ENCODE peak calls at places on chromosomes 4 and X, in seven cellular contexts. One of them, this sample, is unnamed. For H3K36me3, the result is how much of the 10 kb centered on the place peaks cover.

GRCh38 chr4:3823496-3824341 is 57.5 kb downstream of the ADRA2C start:
- DNase-seq in BJ: no peak
- DNase-seq in tibial nerve: no peak
- DNase-seq in CD8-positive, alpha-beta memory T cell: no peak
- DNase-seq in cardiac muscle cell: no peak
- DNase-seq in heart right ventricle: no peak
- DNase-seq in lower lobe of right lung: no peak
- DNase-seq in this sample: no peak

GRCh38 chrX:19698125-19698524 is 182.8 kb upstream of the MAP3K15 start:
- DNase-seq in cardiac muscle cell: no peak
- DNase-seq in CD8-positive, alpha-beta memory T cell: no peak
- DNase-seq in BJ: no peak
- DNase-seq in lower lobe of right lung: no peak
- DNase-seq in heart right ventricle: peak
- DNase-seq in tibial nerve: no peak
- DNase-seq in this sample: peak

GRCh38 chr4:4387531-4388311 is 819 bp downstream of the NSG1 start:
- DNase-seq in CD8-positive, alpha-beta memory T cell: no peak
- DNase-seq in cardiac muscle cell: no peak
- DNase-seq in tibial nerve: no peak
- DNase-seq in BJ: no peak
- DNase-seq in lower lobe of right lung: no peak
- DNase-seq in heart right ventricle: no peak
- DNase-seq in this sample: peak

GRCh38 chr4:99652596-99653436 is 4.8 kb downstream of the C4orf54 start:
- DNase-seq in tibial nerve: no peak
- DNase-seq in heart right ventricle: no peak
- DNase-seq in BJ: no peak
- DNase-seq in CD8-positive, alpha-beta memory T cell: no peak
- DNase-seq in lower lobe of right lung: peak
- DNase-seq in cardiac muscle cell: no peak
- DNase-seq in this sample: peak

GRCh38 chr4:137881641-137882040 is 349.3 kb upstream of the PCDH18 start:
- DNase-seq in lower lobe of right lung: no peak
- DNase-seq in tibial nerve: no peak
- DNase-seq in cardiac muscle cell: no peak
- DNase-seq in heart right ventricle: no peak
- DNase-seq in CD8-positive, alpha-beta memory T cell: no peak
- DNase-seq in BJ: no peak
- DNase-seq in this sample: no peak

GRCh38 chr4:113293673-113294072 is 244.2 kb downstream of the ANK2 start:
- DNase-seq in heart right ventricle: no peak
- DNase-seq in BJ: no peak
- DNase-seq in cardiac muscle cell: no peak
- DNase-seq in lower lobe of right lung: no peak
- DNase-seq in CD8-positive, alpha-beta memory T cell: no peak
- DNase-seq in tibial nerve: no peak
- DNase-seq in this sample: no peak

GRCh38 chrX:111010151-111010550 is 85.8 kb upstream of the PAK3 start:
- DNase-seq in CD8-positive, alpha-beta memory T cell: no peak
- DNase-seq in BJ: no peak
- DNase-seq in lower lobe of right lung: no peak
- DNase-seq in cardiac muscle cell: no peak
- DNase-seq in tibial nerve: no peak
- DNase-seq in heart right ventricle: no peak
- DNase-seq in this sample: no peak

GRCh38 chr4:110484767-110485166 is 8.8 kb downstream of the ENPEP start:
- DNase-seq in tibial nerve: no peak
- DNase-seq in CD8-positive, alpha-beta memory T cell: no peak
- DNase-seq in lower lobe of right lung: no peak
- DNase-seq in heart right ventricle: no peak
- DNase-seq in BJ: peak
- DNase-seq in cardiac muscle cell: no peak
- DNase-seq in this sample: no peak

GRCh38 chr4:148214529-148215166 is 227.6 kb downstream of the NR3C2 start:
- DNase-seq in CD8-positive, alpha-beta memory T cell: no peak
- DNase-seq in tibial nerve: peak
- DNase-seq in heart right ventricle: peak
- DNase-seq in lower lobe of right lung: no peak
- DNase-seq in cardiac muscle cell: no peak
- DNase-seq in BJ: no peak
- DNase-seq in this sample: peak

GRCh38 chr4:154254999-154255398 is 236.6 kb downstream of the DCHS2 start:
- DNase-seq in cardiac muscle cell: no peak
- DNase-seq in BJ: no peak
- DNase-seq in lower lobe of right lung: no peak
- DNase-seq in tibial nerve: no peak
- DNase-seq in CD8-positive, alpha-beta memory T cell: no peak
- DNase-seq in heart right ventricle: no peak
- DNase-seq in this sample: no peak

GRCh38 chrX:38400401-38400910 is 48.1 kb downstream of the OTC start:
- DNase-seq in BJ: no peak
- DNase-seq in heart right ventricle: no peak
- DNase-seq in tibial nerve: no peak
- DNase-seq in lower lobe of right lung: no peak
- DNase-seq in CD8-positive, alpha-beta memory T cell: no peak
- DNase-seq in cardiac muscle cell: no peak
- DNase-seq in this sample: no peak

GRCh38 chrX:99301990-99302389 is 1108.1 kb downstream of the PCDH19 start:
- DNase-seq in cardiac muscle cell: peak
- DNase-seq in tibial nerve: no peak
- DNase-seq in CD8-positive, alpha-beta memory T cell: no peak
- DNase-seq in lower lobe of right lung: no peak
- DNase-seq in BJ: no peak
- DNase-seq in heart right ventricle: no peak
- DNase-seq in this sample: no peak

GRCh38 chr4:139457318-139457717 is 3.4 kb downstream of the RAB33B start:
- DNase-seq in BJ: no peak
- DNase-seq in cardiac muscle cell: no peak
- DNase-seq in lower lobe of right lung: no peak
- DNase-seq in tibial nerve: no peak
- DNase-seq in CD8-positive, alpha-beta memory T cell: no peak
- DNase-seq in heart right ventricle: no peak
- DNase-seq in this sample: no peak

GRCh38 chr4:173461170-173461569 is 62.3 kb upstream of the SCRG1 start:
- DNase-seq in cardiac muscle cell: no peak
- DNase-seq in heart right ventricle: no peak
- DNase-seq in CD8-positive, alpha-beta memory T cell: no peak
- DNase-seq in tibial nerve: no peak
- DNase-seq in lower lobe of right lung: no peak
- DNase-seq in BJ: no peak
- DNase-seq in this sample: no peak

GRCh38 chr4:144954224-144954623 is 143.8 kb downstream of the ANAPC10 start:
- DNase-seq in lower lobe of right lung: no peak
- DNase-seq in cardiac muscle cell: no peak
- DNase-seq in tibial nerve: no peak
- DNase-seq in heart right ventricle: no peak
- DNase-seq in CD8-positive, alpha-beta memory T cell: no peak
- DNase-seq in BJ: no peak
- DNase-seq in this sample: no peak

GRCh38 chrX:22206781-22207180 is 65.9 kb upstream of the CBLL2 start:
- DNase-seq in lower lobe of right lung: no peak
- DNase-seq in cardiac muscle cell: no peak
- DNase-seq in BJ: no peak
- DNase-seq in CD8-positive, alpha-beta memory T cell: no peak
- DNase-seq in tibial nerve: no peak
- DNase-seq in heart right ventricle: no peak
- DNase-seq in this sample: no peak

GRCh38 chr4:105197777-105198176 is 51.1 kb downstream of the TET2 start:
- DNase-seq in heart right ventricle: no peak
- DNase-seq in lower lobe of right lung: no peak
- DNase-seq in BJ: no peak
- DNase-seq in CD8-positive, alpha-beta memory T cell: no peak
- DNase-seq in cardiac muscle cell: no peak
- DNase-seq in tibial nerve: no peak
- DNase-seq in this sample: no peak

GRCh38 chrX:100373673-100374072 is 36.4 kb downstream of the PCDH19 start:
- DNase-seq in heart right ventricle: no peak
- DNase-seq in cardiac muscle cell: no peak
- DNase-seq in tibial nerve: no peak
- DNase-seq in lower lobe of right lung: no peak
- DNase-seq in BJ: no peak
- DNase-seq in CD8-positive, alpha-beta memory T cell: no peak
- DNase-seq in this sample: no peak

GRCh38 chr4:173410106-173410505 is 11.2 kb upstream of the SCRG1 start:
- DNase-seq in heart right ventricle: no peak
- DNase-seq in cardiac muscle cell: no peak
- DNase-seq in tibial nerve: no peak
- DNase-seq in lower lobe of right lung: no peak
- DNase-seq in BJ: no peak
- DNase-seq in CD8-positive, alpha-beta memory T cell: no peak
- DNase-seq in this sample: no peak

GRCh38 chr4:38678078-38678477 is 14.1 kb downstream of the KLF3 start:
- DNase-seq in tibial nerve: peak
- DNase-seq in CD8-positive, alpha-beta memory T cell: no peak
- DNase-seq in BJ: peak
- DNase-seq in lower lobe of right lung: no peak
- DNase-seq in heart right ventricle: no peak
- DNase-seq in cardiac muscle cell: no peak
- DNase-seq in this sample: no peak

GRCh38 chrX:154469114-154469513 is 10.0 kb downstream of the LAGE3 start:
- DNase-seq in BJ: no peak
- DNase-seq in lower lobe of right lung: no peak
- DNase-seq in cardiac muscle cell: no peak
- DNase-seq in CD8-positive, alpha-beta memory T cell: no peak
- DNase-seq in heart right ventricle: no peak
- DNase-seq in tibial nerve: no peak
- DNase-seq in this sample: no peak

GRCh38 chrX:154467556-154467955 is 9.5 kb downstream of the PLXNA3 start:
- DNase-seq in tibial nerve: no peak
- DNase-seq in lower lobe of right lung: no peak
- DNase-seq in BJ: no peak
- DNase-seq in CD8-positive, alpha-beta memory T cell: no peak
- DNase-seq in heart right ventricle: no peak
- DNase-seq in cardiac muscle cell: no peak
- DNase-seq in this sample: no peak

GRCh38 chrX:154469880-154470279 is 9.2 kb downstream of the LAGE3 start:
- DNase-seq in lower lobe of right lung: no peak
- DNase-seq in BJ: no peak
- DNase-seq in cardiac muscle cell: no peak
- DNase-seq in CD8-positive, alpha-beta memory T cell: no peak
- DNase-seq in tibial nerve: no peak
- DNase-seq in heart right ventricle: no peak
- DNase-seq in this sample: no peak

GRCh38 chrX:154466907-154467306 is 8.8 kb downstream of the PLXNA3 start:
- DNase-seq in CD8-positive, alpha-beta memory T cell: no peak
- DNase-seq in lower lobe of right lung: no peak
- DNase-seq in tibial nerve: no peak
- DNase-seq in heart right ventricle: no peak
- DNase-seq in BJ: no peak
- DNase-seq in cardiac muscle cell: no peak
- DNase-seq in this sample: no peak

GRCh38 chrX:154468217-154468616 is 10.1 kb downstream of the PLXNA3 start:
- DNase-seq in CD8-positive, alpha-beta memory T cell: no peak
- DNase-seq in heart right ventricle: no peak
- DNase-seq in lower lobe of right lung: no peak
- DNase-seq in BJ: no peak
- DNase-seq in tibial nerve: no peak
- DNase-seq in cardiac muscle cell: no peak
- DNase-seq in this sample: no peak
- H3K36me3 ChIP-seq in CD8-positive, alpha-beta memory T cell: under half
- H3K36me3 ChIP-seq in heart right ventricle: under half
- H3K36me3 ChIP-seq in lower lobe of right lung: half or more
- H3K36me3 ChIP-seq in BJ: under half
- H3K36me3 ChIP-seq in tibial nerve: under half
- H3K36me3 ChIP-seq in cardiac muscle cell: under half
- H3K36me3 ChIP-seq in this sample: under half

GRCh38 chr4:1234296-1234695 is 14.6 kb downstream of the CTBP1 start:
- DNase-seq in cardiac muscle cell: no peak
- DNase-seq in CD8-positive, alpha-beta memory T cell: no peak
- DNase-seq in lower lobe of right lung: peak
- DNase-seq in BJ: peak
- DNase-seq in heart right ventricle: peak
- DNase-seq in tibial nerve: no peak
- DNase-seq in this sample: peak

GRCh38 chr4:1236103-1236641 is 12.8 kb downstream of the CTBP1 start:
- DNase-seq in lower lobe of right lung: peak
- DNase-seq in CD8-positive, alpha-beta memory T cell: no peak
- DNase-seq in heart right ventricle: peak
- DNase-seq in cardiac muscle cell: no peak
- DNase-seq in tibial nerve: no peak
- DNase-seq in BJ: no peak
- DNase-seq in this sample: peak

GRCh38 chr4:1234811-1235292 is 14.1 kb downstream of the CTBP1 start:
- DNase-seq in lower lobe of right lung: no peak
- DNase-seq in CD8-positive, alpha-beta memory T cell: no peak
- DNase-seq in tibial nerve: no peak
- DNase-seq in BJ: no peak
- DNase-seq in heart right ventricle: peak
- DNase-seq in cardiac muscle cell: no peak
- DNase-seq in this sample: peak

GRCh38 chr4:1233641-1234277 is 15.2 kb downstream of the CTBP1 start:
- DNase-seq in lower lobe of right lung: peak
- DNase-seq in tibial nerve: peak
- DNase-seq in heart right ventricle: peak
- DNase-seq in cardiac muscle cell: no peak
- DNase-seq in CD8-positive, alpha-beta memory T cell: no peak
- DNase-seq in BJ: no peak
- DNase-seq in this sample: peak

GRCh38 chr4:1235381-1236102 is 13.4 kb downstream of the CTBP1 start:
- DNase-seq in BJ: no peak
- DNase-seq in tibial nerve: no peak
- DNase-seq in heart right ventricle: peak
- DNase-seq in lower lobe of right lung: no peak
- DNase-seq in cardiac muscle cell: no peak
- DNase-seq in CD8-positive, alpha-beta memory T cell: no peak
- DNase-seq in this sample: peak
- H3K36me3 ChIP-seq in BJ: under half
- H3K36me3 ChIP-seq in tibial nerve: under half
- H3K36me3 ChIP-seq in heart right ventricle: under half
- H3K36me3 ChIP-seq in lower lobe of right lung: half or more
- H3K36me3 ChIP-seq in cardiac muscle cell: under half
- H3K36me3 ChIP-seq in CD8-positive, alpha-beta memory T cell: under half
- H3K36me3 ChIP-seq in this sample: under half

GRCh38 chr4:143555676-143556075 is 42.2 kb downstream of the SMARCA5 start:
- DNase-seq in tibial nerve: no peak
- DNase-seq in lower lobe of right lung: no peak
- DNase-seq in cardiac muscle cell: no peak
- DNase-seq in BJ: no peak
- DNase-seq in CD8-positive, alpha-beta memory T cell: no peak
- DNase-seq in heart right ventricle: no peak
- DNase-seq in this sample: no peak
- H3K36me3 ChIP-seq in tibial nerve: under half
- H3K36me3 ChIP-seq in lower lobe of right lung: under half
- H3K36me3 ChIP-seq in cardiac muscle cell: under half
- H3K36me3 ChIP-seq in BJ: under half
- H3K36me3 ChIP-seq in CD8-positive, alpha-beta memory T cell: under half
- H3K36me3 ChIP-seq in heart right ventricle: under half
- H3K36me3 ChIP-seq in this sample: under half

DNA sequence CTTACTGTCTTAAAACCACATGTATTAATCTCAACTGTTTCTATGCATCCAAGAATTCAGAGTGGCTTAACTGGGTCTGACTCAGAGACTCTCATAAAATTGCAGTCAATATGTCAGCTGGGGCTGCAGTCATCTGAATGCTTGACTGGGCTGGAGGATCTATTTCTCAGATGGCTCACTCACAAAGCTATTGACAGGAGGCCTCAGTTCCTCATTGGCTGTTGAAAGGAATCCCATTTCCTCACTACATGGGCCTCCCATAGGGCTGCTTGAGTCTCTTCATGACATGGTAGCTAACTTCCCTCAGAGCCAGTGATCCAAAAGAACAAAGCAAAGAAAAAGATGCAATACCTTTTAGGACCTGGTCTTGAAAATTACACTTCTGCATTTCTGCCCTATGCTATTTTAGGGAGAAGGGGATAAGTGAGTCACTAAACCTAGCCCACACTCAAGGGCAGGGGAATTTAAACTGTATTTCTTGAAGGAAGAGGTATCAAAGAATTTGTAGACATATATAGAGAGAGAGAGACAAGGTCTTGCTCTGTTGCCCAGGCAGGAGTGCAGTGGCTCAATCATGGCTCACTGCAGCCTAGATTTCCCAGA is 9.8 kb downstream of the SCFD2 start:
- DNase-seq in heart right ventricle: no peak
- DNase-seq in tibial nerve: no peak
- DNase-seq in CD8-positive, alpha-beta memory T cell: no peak
- DNase-seq in cardiac muscle cell: no peak
- DNase-seq in BJ: no peak
- DNase-seq in lower lobe of right lung: no peak
- DNase-seq in this sample: no peak
- H3K36me3 ChIP-seq in heart right ventricle: under half
- H3K36me3 ChIP-seq in tibial nerve: under half
- H3K36me3 ChIP-seq in CD8-positive, alpha-beta memory T cell: under half
- H3K36me3 ChIP-seq in cardiac muscle cell: under half
- H3K36me3 ChIP-seq in BJ: under half
- H3K36me3 ChIP-seq in lower lobe of right lung: under half
- H3K36me3 ChIP-seq in this sample: under half